ENCODE peak calls at places on chromosomes 13 and 19, in seven cellular contexts. One of them, this sample, is unnamed.

GRCh38 chr19:10961763-10962536 is 1.1 kb downstream of the SMARCA4 start:
- DNase-seq in HL-60: no peak
- DNase-seq in H1: no peak
- DNase-seq in ascending aorta: no peak
- DNase-seq in heart left ventricle: no peak
- DNase-seq in heart right ventricle: no peak
- DNase-seq in fibroblast of lung: no peak
- DNase-seq in this sample: no peak

GRCh38 chr19:1868971-1869370 is 5.6 kb upstream of the KLF16 start:
- DNase-seq in HL-60: no peak
- DNase-seq in H1: no peak
- DNase-seq in ascending aorta: no peak
- DNase-seq in heart left ventricle: no peak
- DNase-seq in heart right ventricle: no peak
- DNase-seq in fibroblast of lung: no peak
- DNase-seq in this sample: no peak

GRCh38 chr19:1293782-1294621 is 8.3 kb downstream of the EFNA2 start:
- DNase-seq in HL-60: no peak
- DNase-seq in H1: no peak
- DNase-seq in ascending aorta: no peak
- DNase-seq in heart left ventricle: no peak
- DNase-seq in heart right ventricle: no peak
- DNase-seq in fibroblast of lung: no peak
- DNase-seq in this sample: no peak

GRCh38 chr13:20144141-20144850 is 16.6 kb downstream of the GJA3 start:
- DNase-seq in HL-60: no peak
- DNase-seq in H1: no peak
- DNase-seq in ascending aorta: no peak
- DNase-seq in heart left ventricle: no peak
- DNase-seq in heart right ventricle: no peak
- DNase-seq in fibroblast of lung: no peak
- DNase-seq in this sample: no peak

GRCh38 chr19:45558399-45558878 is 26.2 kb downstream of the OPA3 start:
- DNase-seq in HL-60: peak
- DNase-seq in H1: no peak
- DNase-seq in ascending aorta: no peak
- DNase-seq in heart left ventricle: peak
- DNase-seq in heart right ventricle: no peak
- DNase-seq in fibroblast of lung: peak
- DNase-seq in this sample: peak

GRCh38 chr13:48431431-48431830 is 18.5 kb upstream of the LPAR6 start:
- DNase-seq in HL-60: no peak
- DNase-seq in H1: no peak
- DNase-seq in ascending aorta: no peak
- DNase-seq in heart left ventricle: no peak
- DNase-seq in heart right ventricle: no peak
- DNase-seq in fibroblast of lung: peak
- DNase-seq in this sample: no peak

GRCh38 chr19:9205506-9206113 is 13.8 kb downstream of the OR7D4 start:
- DNase-seq in HL-60: peak
- DNase-seq in H1: peak
- DNase-seq in ascending aorta: peak
- DNase-seq in heart left ventricle: peak
- DNase-seq in heart right ventricle: peak
- DNase-seq in fibroblast of lung: peak
- DNase-seq in this sample: peak

GRCh38 chr13:27826379-27827353 is 34.4 kb downstream of the GSX1 start:
- DNase-seq in HL-60: peak
- DNase-seq in H1: peak
- DNase-seq in ascending aorta: no peak
- DNase-seq in heart left ventricle: peak
- DNase-seq in heart right ventricle: peak
- DNase-seq in fibroblast of lung: peak
- DNase-seq in this sample: peak

GRCh38 chr13:97542102-97542501 is 108.1 kb downstream of the RAP2A start:
- DNase-seq in HL-60: no peak
- DNase-seq in H1: no peak
- DNase-seq in ascending aorta: no peak
- DNase-seq in heart left ventricle: no peak
- DNase-seq in heart right ventricle: no peak
- DNase-seq in fibroblast of lung: no peak
- DNase-seq in this sample: no peak

GRCh38 chr13:20714563-20715339 is 11.3 kb downstream of the IL17D start:
- DNase-seq in HL-60: no peak
- DNase-seq in H1: no peak
- DNase-seq in ascending aorta: no peak
- DNase-seq in heart left ventricle: peak
- DNase-seq in heart right ventricle: peak
- DNase-seq in fibroblast of lung: peak
- DNase-seq in this sample: no peak

GRCh38 chr13:51423766-51424165 is 29.1 kb downstream of the INTS6 start:
- DNase-seq in HL-60: no peak
- DNase-seq in H1: no peak
- DNase-seq in ascending aorta: no peak
- DNase-seq in heart left ventricle: no peak
- DNase-seq in heart right ventricle: no peak
- DNase-seq in fibroblast of lung: no peak
- DNase-seq in this sample: no peak
- H3K27ac ChIP-seq in HL-60: no peak
- H3K27ac ChIP-seq in H1: no peak
- H3K27ac ChIP-seq in ascending aorta: no peak
- H3K27ac ChIP-seq in heart left ventricle: no peak
- H3K27ac ChIP-seq in heart right ventricle: no peak
- H3K27ac ChIP-seq in fibroblast of lung: no peak
- H3K27ac ChIP-seq in this sample: no peak

DNA sequence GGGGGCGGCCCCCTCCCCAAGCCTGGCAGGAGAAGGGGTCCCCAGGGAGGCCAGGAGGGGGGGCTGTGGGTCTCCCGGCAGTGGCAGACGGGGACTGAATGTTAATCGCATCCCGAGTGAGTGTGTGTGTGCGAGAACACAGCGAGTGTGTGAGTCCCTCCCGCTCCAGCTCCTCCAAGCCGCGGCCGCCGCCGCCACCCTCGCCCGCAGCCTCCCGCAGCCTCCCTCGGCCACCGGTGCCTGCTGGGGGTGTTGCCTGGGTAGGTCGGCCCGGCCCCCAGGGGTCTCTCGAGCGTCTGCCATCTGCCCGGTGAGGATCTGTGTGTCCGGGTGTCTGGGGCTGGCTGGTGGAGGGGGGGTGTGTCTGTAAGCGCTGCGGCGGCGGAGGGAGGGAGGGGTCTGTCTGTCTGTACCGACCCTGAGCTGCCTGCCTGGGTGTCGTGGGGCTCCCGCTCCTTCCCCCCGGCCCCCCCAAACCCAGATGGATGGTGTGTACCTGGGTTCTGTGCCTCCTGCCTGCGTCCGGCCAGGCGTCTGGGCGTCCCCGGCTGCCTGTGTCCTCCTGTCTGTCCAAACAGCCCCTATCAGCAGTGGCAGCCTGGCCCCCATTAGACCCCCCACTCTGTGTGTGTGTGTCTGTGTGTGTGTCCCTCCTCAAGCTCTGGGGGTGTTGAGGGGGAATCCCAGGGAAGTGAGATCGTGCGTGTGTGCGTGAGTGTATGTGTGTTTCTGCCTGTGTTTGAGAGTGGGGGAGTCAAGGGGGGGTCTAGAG is at the start of gene GRIN2D:
- DNase-seq in HL-60: no peak
- DNase-seq in H1: no peak
- DNase-seq in ascending aorta: no peak
- DNase-seq in heart left ventricle: no peak
- DNase-seq in heart right ventricle: no peak
- DNase-seq in fibroblast of lung: peak
- DNase-seq in this sample: peak
- TF ChIP-seq CTCF in HL-60: no peak
- TF ChIP-seq CTCF in H1: peak
- TF ChIP-seq CTCF in ascending aorta: no peak
- TF ChIP-seq CTCF in heart left ventricle: no peak
- TF ChIP-seq CTCF in heart right ventricle: no peak
- TF ChIP-seq CTCF in fibroblast of lung: no peak
- TF ChIP-seq CTCF in this sample: no peak

DNA sequence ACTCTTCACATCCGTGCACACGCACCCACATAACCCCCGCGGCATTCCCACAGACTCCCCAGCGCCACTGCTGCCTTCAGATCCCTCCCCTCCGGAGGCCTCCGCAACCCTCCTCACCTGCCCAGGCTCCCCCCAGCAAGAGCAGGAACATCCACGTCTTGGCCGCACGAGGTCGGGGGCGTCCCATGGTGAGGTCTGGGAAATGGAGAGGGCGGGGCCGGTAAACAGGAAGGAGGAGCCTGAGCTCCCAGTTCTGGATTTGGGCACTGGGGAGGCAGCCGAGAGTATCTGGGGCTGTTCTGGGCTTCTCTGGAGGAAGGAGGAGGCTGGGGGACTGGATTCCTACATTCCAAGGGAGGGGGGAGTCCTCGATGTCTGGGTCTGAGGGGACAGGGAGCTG is 423 bp downstream of the KLK8 start:
- DNase-seq in HL-60: no peak
- DNase-seq in H1: no peak
- DNase-seq in ascending aorta: no peak
- DNase-seq in heart left ventricle: no peak
- DNase-seq in heart right ventricle: no peak
- DNase-seq in fibroblast of lung: no peak
- DNase-seq in this sample: no peak
- H3K4me3 ChIP-seq in HL-60: no peak
- H3K4me3 ChIP-seq in H1: peak
- H3K4me3 ChIP-seq in ascending aorta: no peak
- H3K4me3 ChIP-seq in heart left ventricle: no peak
- H3K4me3 ChIP-seq in heart right ventricle: no peak
- H3K4me3 ChIP-seq in fibroblast of lung: no peak
- H3K4me3 ChIP-seq in this sample: no peak

DNA sequence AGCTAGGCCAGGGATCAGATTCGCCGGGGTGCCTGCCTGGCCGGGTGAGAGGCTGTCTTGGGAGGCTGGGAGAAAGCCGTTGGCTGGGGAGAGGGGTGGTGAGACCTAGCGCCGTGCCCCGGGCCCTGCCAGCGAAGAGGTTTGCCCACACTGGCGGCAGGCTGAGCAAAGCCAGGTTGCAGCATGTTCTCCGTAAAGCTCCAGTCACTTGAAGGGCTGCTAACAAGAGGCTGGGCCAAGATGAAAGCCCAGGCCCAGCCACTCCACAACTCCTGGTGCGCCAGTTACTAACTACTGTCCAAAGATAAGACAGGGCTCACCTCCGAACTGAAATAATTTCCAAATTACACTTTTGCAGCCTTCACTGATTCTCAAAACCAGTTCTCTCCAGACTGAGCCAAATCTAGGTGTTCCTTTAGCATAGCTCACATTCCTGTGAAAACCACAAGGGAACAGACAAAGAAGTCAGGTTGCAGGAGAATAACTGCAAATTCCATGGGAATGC is 16.3 kb downstream of the ELAVL1 start:
- DNase-seq in HL-60: no peak
- DNase-seq in H1: no peak
- DNase-seq in ascending aorta: no peak
- DNase-seq in heart left ventricle: no peak
- DNase-seq in heart right ventricle: no peak
- DNase-seq in fibroblast of lung: peak
- DNase-seq in this sample: peak
- H3K27ac ChIP-seq in HL-60: no peak
- H3K27ac ChIP-seq in H1: peak
- H3K27ac ChIP-seq in ascending aorta: no peak
- H3K27ac ChIP-seq in heart left ventricle: no peak
- H3K27ac ChIP-seq in heart right ventricle: no peak
- H3K27ac ChIP-seq in fibroblast of lung: no peak
- H3K27ac ChIP-seq in this sample: peak

GRCh38 chr13:111093634-111094033 is 21.5 kb upstream of the ARHGEF7 start:
- DNase-seq in HL-60: no peak
- DNase-seq in H1: no peak
- DNase-seq in ascending aorta: no peak
- DNase-seq in heart left ventricle: no peak
- DNase-seq in heart right ventricle: no peak
- DNase-seq in fibroblast of lung: no peak
- DNase-seq in this sample: no peak
- TF ChIP-seq CTCF in HL-60: no peak
- TF ChIP-seq CTCF in H1: peak
- TF ChIP-seq CTCF in ascending aorta: no peak
- TF ChIP-seq CTCF in heart left ventricle: no peak
- TF ChIP-seq CTCF in heart right ventricle: no peak
- TF ChIP-seq CTCF in fibroblast of lung: no peak
- TF ChIP-seq CTCF in this sample: no peak

GRCh38 chr13:95540848-95541247 is 11.7 kb upstream of the CLDN10 start:
- DNase-seq in HL-60: no peak
- DNase-seq in H1: no peak
- DNase-seq in ascending aorta: no peak
- DNase-seq in heart left ventricle: no peak
- DNase-seq in heart right ventricle: peak
- DNase-seq in fibroblast of lung: no peak
- DNase-seq in this sample: no peak

GRCh38 chr13:95541911-95542484 is 10.5 kb upstream of the CLDN10 start:
- DNase-seq in HL-60: no peak
- DNase-seq in H1: no peak
- DNase-seq in ascending aorta: no peak
- DNase-seq in heart left ventricle: no peak
- DNase-seq in heart right ventricle: no peak
- DNase-seq in fibroblast of lung: no peak
- DNase-seq in this sample: no peak

GRCh38 chr13:95536629-95537241 is 15.8 kb upstream of the CLDN10 start:
- DNase-seq in HL-60: no peak
- DNase-seq in H1: no peak
- DNase-seq in ascending aorta: no peak
- DNase-seq in heart left ventricle: no peak
- DNase-seq in heart right ventricle: no peak
- DNase-seq in fibroblast of lung: no peak
- DNase-seq in this sample: no peak

GRCh38 chr13:95546919-95547318 is 5.6 kb upstream of the CLDN10 start:
- DNase-seq in HL-60: no peak
- DNase-seq in H1: no peak
- DNase-seq in ascending aorta: no peak
- DNase-seq in heart left ventricle: no peak
- DNase-seq in heart right ventricle: no peak
- DNase-seq in fibroblast of lung: no peak
- DNase-seq in this sample: no peak

DNA sequence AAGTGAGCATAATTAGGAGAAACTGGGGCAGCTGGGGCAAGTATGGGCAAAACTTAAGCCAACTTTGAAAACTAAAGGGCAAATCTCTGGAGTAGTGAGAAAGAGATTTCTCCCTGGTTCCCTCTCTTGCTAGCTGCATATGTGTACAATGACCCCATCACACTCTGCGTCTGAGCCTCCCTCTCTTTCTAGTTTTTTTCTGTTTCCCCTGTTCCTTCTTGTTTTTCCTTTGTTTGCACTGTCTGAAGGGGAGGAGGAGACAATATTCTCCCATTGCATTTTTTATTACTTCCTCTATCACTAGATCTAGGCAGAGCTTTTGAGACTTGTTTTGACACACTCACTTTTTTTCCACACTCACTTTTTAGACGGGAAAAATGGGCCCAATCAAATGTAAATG is 11.2 kb upstream of the CLDN10 start:
- DNase-seq in HL-60: no peak
- DNase-seq in H1: no peak
- DNase-seq in ascending aorta: no peak
- DNase-seq in heart left ventricle: no peak
- DNase-seq in heart right ventricle: no peak
- DNase-seq in fibroblast of lung: no peak
- DNase-seq in this sample: no peak
- H3K4me3 ChIP-seq in HL-60: no peak
- H3K4me3 ChIP-seq in H1: no peak
- H3K4me3 ChIP-seq in ascending aorta: no peak
- H3K4me3 ChIP-seq in heart left ventricle: no peak
- H3K4me3 ChIP-seq in heart right ventricle: no peak
- H3K4me3 ChIP-seq in fibroblast of lung: no peak
- H3K4me3 ChIP-seq in this sample: no peak

This sample was measured in left lung.